ENCODE peak calls at places on chromosomes 11 and 22, in eight cellular contexts. One of them, this sample, is unnamed.

GRCh38 chr11:130215531-130216220 is 56.1 kb downstream of the ST14 start:
- DNase-seq in B cell: no peak
- DNase-seq in lung microvascular endothelial cell: no peak
- DNase-seq in left cardiac atrium: no peak
- DNase-seq in RPMI7951: no peak
- DNase-seq in stimulated activated CD4-positive, alpha-beta T cell treated with anti-CD3 and anti-CD28 coated beads, Interleukin-1b, Interleukin-23, amount 100 ng/mL, for 24 hours: no peak
- DNase-seq in SHP77 treated with DMSO at 0.1 percent for 48 hours: no peak
- DNase-seq in pulmonary artery endothelial cell: no peak
- DNase-seq in this sample: peak

GRCh38 chr22:26707090-26707489 is 49.7 kb downstream of the MIAT start:
- DNase-seq in B cell: no peak
- DNase-seq in lung microvascular endothelial cell: no peak
- DNase-seq in left cardiac atrium: no peak
- DNase-seq in RPMI7951: no peak
- DNase-seq in stimulated activated CD4-positive, alpha-beta T cell treated with anti-CD3 and anti-CD28 coated beads, Interleukin-1b, Interleukin-23, amount 100 ng/mL, for 24 hours: no peak
- DNase-seq in SHP77 treated with DMSO at 0.1 percent for 48 hours: no peak
- DNase-seq in pulmonary artery endothelial cell: no peak
- DNase-seq in this sample: no peak

GRCh38 chr11:62242021-62242420 is at the start of gene SCGB1D2:
- DNase-seq in B cell: no peak
- DNase-seq in lung microvascular endothelial cell: no peak
- DNase-seq in left cardiac atrium: peak
- DNase-seq in RPMI7951: peak
- DNase-seq in stimulated activated CD4-positive, alpha-beta T cell treated with anti-CD3 and anti-CD28 coated beads, Interleukin-1b, Interleukin-23, amount 100 ng/mL, for 24 hours: no peak
- DNase-seq in SHP77 treated with DMSO at 0.1 percent for 48 hours: no peak
- DNase-seq in pulmonary artery endothelial cell: no peak
- DNase-seq in this sample: peak

GRCh38 chr11:128786507-128786906 is 80.6 kb downstream of the KCNJ1 start:
- DNase-seq in B cell: no peak
- DNase-seq in lung microvascular endothelial cell: no peak
- DNase-seq in left cardiac atrium: no peak
- DNase-seq in RPMI7951: peak
- DNase-seq in stimulated activated CD4-positive, alpha-beta T cell treated with anti-CD3 and anti-CD28 coated beads, Interleukin-1b, Interleukin-23, amount 100 ng/mL, for 24 hours: no peak
- DNase-seq in SHP77 treated with DMSO at 0.1 percent for 48 hours: no peak
- DNase-seq in pulmonary artery endothelial cell: no peak
- DNase-seq in this sample: no peak

GRCh38 chr11:2557381-2557780 is 112.6 kb downstream of the KCNQ1 start:
- DNase-seq in B cell: no peak
- DNase-seq in lung microvascular endothelial cell: no peak
- DNase-seq in left cardiac atrium: peak
- DNase-seq in RPMI7951: no peak
- DNase-seq in stimulated activated CD4-positive, alpha-beta T cell treated with anti-CD3 and anti-CD28 coated beads, Interleukin-1b, Interleukin-23, amount 100 ng/mL, for 24 hours: no peak
- DNase-seq in SHP77 treated with DMSO at 0.1 percent for 48 hours: no peak
- DNase-seq in pulmonary artery endothelial cell: no peak
- DNase-seq in this sample: no peak

GRCh38 chr22:49760630-49761571 is 66.8 kb downstream of the BRD1 start:
- DNase-seq in B cell: no peak
- DNase-seq in lung microvascular endothelial cell: no peak
- DNase-seq in left cardiac atrium: no peak
- DNase-seq in RPMI7951: peak
- DNase-seq in stimulated activated CD4-positive, alpha-beta T cell treated with anti-CD3 and anti-CD28 coated beads, Interleukin-1b, Interleukin-23, amount 100 ng/mL, for 24 hours: no peak
- DNase-seq in SHP77 treated with DMSO at 0.1 percent for 48 hours: no peak
- DNase-seq in pulmonary artery endothelial cell: no peak
- DNase-seq in this sample: no peak

GRCh38 chr11:10087621-10088225 is 206.3 kb downstream of the SBF2 start:
- DNase-seq in B cell: no peak
- DNase-seq in lung microvascular endothelial cell: peak
- DNase-seq in left cardiac atrium: no peak
- DNase-seq in RPMI7951: no peak
- DNase-seq in stimulated activated CD4-positive, alpha-beta T cell treated with anti-CD3 and anti-CD28 coated beads, Interleukin-1b, Interleukin-23, amount 100 ng/mL, for 24 hours: no peak
- DNase-seq in SHP77 treated with DMSO at 0.1 percent for 48 hours: no peak
- DNase-seq in pulmonary artery endothelial cell: no peak
- DNase-seq in this sample: no peak

GRCh38 chr11:125084761-125085231 is 21.7 kb downstream of the SLC37A2 start:
- DNase-seq in B cell: no peak
- DNase-seq in lung microvascular endothelial cell: no peak
- DNase-seq in left cardiac atrium: no peak
- DNase-seq in RPMI7951: no peak
- DNase-seq in stimulated activated CD4-positive, alpha-beta T cell treated with anti-CD3 and anti-CD28 coated beads, Interleukin-1b, Interleukin-23, amount 100 ng/mL, for 24 hours: no peak
- DNase-seq in SHP77 treated with DMSO at 0.1 percent for 48 hours: no peak
- DNase-seq in pulmonary artery endothelial cell: no peak
- DNase-seq in this sample: no peak

GRCh38 chr11:118088531-118088930 is 1.8 kb upstream of the SMIM35 start:
- DNase-seq in B cell: no peak
- DNase-seq in lung microvascular endothelial cell: peak
- DNase-seq in left cardiac atrium: peak
- DNase-seq in RPMI7951: no peak
- DNase-seq in stimulated activated CD4-positive, alpha-beta T cell treated with anti-CD3 and anti-CD28 coated beads, Interleukin-1b, Interleukin-23, amount 100 ng/mL, for 24 hours: no peak
- DNase-seq in SHP77 treated with DMSO at 0.1 percent for 48 hours: no peak
- DNase-seq in pulmonary artery endothelial cell: peak
- DNase-seq in this sample: no peak

GRCh38 chr11:2465201-2466068 is 20.6 kb downstream of the KCNQ1 start:
- DNase-seq in B cell: peak
- DNase-seq in lung microvascular endothelial cell: no peak
- DNase-seq in left cardiac atrium: no peak
- DNase-seq in RPMI7951: no peak
- DNase-seq in stimulated activated CD4-positive, alpha-beta T cell treated with anti-CD3 and anti-CD28 coated beads, Interleukin-1b, Interleukin-23, amount 100 ng/mL, for 24 hours: no peak
- DNase-seq in SHP77 treated with DMSO at 0.1 percent for 48 hours: no peak
- DNase-seq in pulmonary artery endothelial cell: no peak
- DNase-seq in this sample: peak

GRCh38 chr11:124380585-124380984 is 3.7 kb downstream of the OR8B2 start:
- DNase-seq in B cell: no peak
- DNase-seq in lung microvascular endothelial cell: no peak
- DNase-seq in left cardiac atrium: no peak
- DNase-seq in RPMI7951: no peak
- DNase-seq in stimulated activated CD4-positive, alpha-beta T cell treated with anti-CD3 and anti-CD28 coated beads, Interleukin-1b, Interleukin-23, amount 100 ng/mL, for 24 hours: no peak
- DNase-seq in SHP77 treated with DMSO at 0.1 percent for 48 hours: no peak
- DNase-seq in pulmonary artery endothelial cell: no peak
- DNase-seq in this sample: no peak

GRCh38 chr11:123505546-123506299 is 75.7 kb downstream of the GRAMD1B start:
- DNase-seq in B cell: no peak
- DNase-seq in lung microvascular endothelial cell: no peak
- DNase-seq in left cardiac atrium: no peak
- DNase-seq in RPMI7951: no peak
- DNase-seq in stimulated activated CD4-positive, alpha-beta T cell treated with anti-CD3 and anti-CD28 coated beads, Interleukin-1b, Interleukin-23, amount 100 ng/mL, for 24 hours: no peak
- DNase-seq in SHP77 treated with DMSO at 0.1 percent for 48 hours: peak
- DNase-seq in pulmonary artery endothelial cell: no peak
- DNase-seq in this sample: no peak

GRCh38 chr11:1467270-1467669 is 19.3 kb downstream of the MOB2 start:
- DNase-seq in B cell: no peak
- DNase-seq in lung microvascular endothelial cell: no peak
- DNase-seq in left cardiac atrium: no peak
- DNase-seq in RPMI7951: no peak
- DNase-seq in stimulated activated CD4-positive, alpha-beta T cell treated with anti-CD3 and anti-CD28 coated beads, Interleukin-1b, Interleukin-23, amount 100 ng/mL, for 24 hours: no peak
- DNase-seq in SHP77 treated with DMSO at 0.1 percent for 48 hours: no peak
- DNase-seq in pulmonary artery endothelial cell: no peak
- DNase-seq in this sample: no peak

GRCh38 chr11:125626381-125626950 is 1.5 kb downstream of the CHEK1 start:
- DNase-seq in B cell: peak
- DNase-seq in lung microvascular endothelial cell: peak
- DNase-seq in left cardiac atrium: no peak
- DNase-seq in RPMI7951: no peak
- DNase-seq in stimulated activated CD4-positive, alpha-beta T cell treated with anti-CD3 and anti-CD28 coated beads, Interleukin-1b, Interleukin-23, amount 100 ng/mL, for 24 hours: no peak
- DNase-seq in SHP77 treated with DMSO at 0.1 percent for 48 hours: no peak
- DNase-seq in pulmonary artery endothelial cell: peak
- DNase-seq in this sample: no peak

GRCh38 chr11:67045314-67045713 is 11.3 kb upstream of the RHOD start:
- DNase-seq in B cell: no peak
- DNase-seq in lung microvascular endothelial cell: no peak
- DNase-seq in left cardiac atrium: no peak
- DNase-seq in RPMI7951: peak
- DNase-seq in stimulated activated CD4-positive, alpha-beta T cell treated with anti-CD3 and anti-CD28 coated beads, Interleukin-1b, Interleukin-23, amount 100 ng/mL, for 24 hours: no peak
- DNase-seq in SHP77 treated with DMSO at 0.1 percent for 48 hours: no peak
- DNase-seq in pulmonary artery endothelial cell: no peak
- DNase-seq in this sample: no peak

GRCh38 chr22:47697861-47698260 is 935.4 kb downstream of the TBC1D22A start:
- DNase-seq in B cell: no peak
- DNase-seq in lung microvascular endothelial cell: no peak
- DNase-seq in left cardiac atrium: no peak
- DNase-seq in RPMI7951: no peak
- DNase-seq in stimulated activated CD4-positive, alpha-beta T cell treated with anti-CD3 and anti-CD28 coated beads, Interleukin-1b, Interleukin-23, amount 100 ng/mL, for 24 hours: no peak
- DNase-seq in SHP77 treated with DMSO at 0.1 percent for 48 hours: no peak
- DNase-seq in pulmonary artery endothelial cell: no peak
- DNase-seq in this sample: no peak

GRCh38 chr11:120425527-120425926 is 86.0 kb upstream of the GRIK4 start:
- DNase-seq in B cell: no peak
- DNase-seq in lung microvascular endothelial cell: peak
- DNase-seq in left cardiac atrium: no peak
- DNase-seq in RPMI7951: no peak
- DNase-seq in stimulated activated CD4-positive, alpha-beta T cell treated with anti-CD3 and anti-CD28 coated beads, Interleukin-1b, Interleukin-23, amount 100 ng/mL, for 24 hours: no peak
- DNase-seq in SHP77 treated with DMSO at 0.1 percent for 48 hours: no peak
- DNase-seq in pulmonary artery endothelial cell: no peak
- DNase-seq in this sample: no peak

GRCh38 chr22:26975381-26975780 is 318.0 kb downstream of the MIAT start:
- DNase-seq in B cell: no peak
- DNase-seq in lung microvascular endothelial cell: no peak
- DNase-seq in left cardiac atrium: no peak
- DNase-seq in RPMI7951: peak
- DNase-seq in stimulated activated CD4-positive, alpha-beta T cell treated with anti-CD3 and anti-CD28 coated beads, Interleukin-1b, Interleukin-23, amount 100 ng/mL, for 24 hours: no peak
- DNase-seq in SHP77 treated with DMSO at 0.1 percent for 48 hours: no peak
- DNase-seq in pulmonary artery endothelial cell: no peak
- DNase-seq in this sample: no peak

GRCh38 chr11:11311169-11311568 is 41.9 kb downstream of the CSNK2A3 start:
- DNase-seq in B cell: no peak
- DNase-seq in lung microvascular endothelial cell: no peak
- DNase-seq in left cardiac atrium: no peak
- DNase-seq in RPMI7951: no peak
- DNase-seq in stimulated activated CD4-positive, alpha-beta T cell treated with anti-CD3 and anti-CD28 coated beads, Interleukin-1b, Interleukin-23, amount 100 ng/mL, for 24 hours: no peak
- DNase-seq in SHP77 treated with DMSO at 0.1 percent for 48 hours: no peak
- DNase-seq in pulmonary artery endothelial cell: no peak
- DNase-seq in this sample: no peak

GRCh38 chr22:17633217-17633997 is 4.9 kb upstream of the ATP6V1E1 start:
- DNase-seq in B cell: no peak
- DNase-seq in lung microvascular endothelial cell: no peak
- DNase-seq in left cardiac atrium: no peak
- DNase-seq in RPMI7951: peak
- DNase-seq in stimulated activated CD4-positive, alpha-beta T cell treated with anti-CD3 and anti-CD28 coated beads, Interleukin-1b, Interleukin-23, amount 100 ng/mL, for 24 hours: no peak
- DNase-seq in SHP77 treated with DMSO at 0.1 percent for 48 hours: no peak
- DNase-seq in pulmonary artery endothelial cell: no peak
- DNase-seq in this sample: no peak